ENCODE peak calls at places on chromosomes 3 and 15, in nine cellular contexts. One of them, this sample, is unnamed.

GRCh38 chr3:184336484-184337230 is 743 bp upstream of the FAM131A start:
- DNase-seq in NCI-H1417: no peak
- DNase-seq in stimulated activated naive CD8-positive, alpha-beta T cell treated with anti-CD3 and anti-CD28 coated beads, Interleukin-15, Interleukin-2, amounts not matched to agents 100 U/mL and 50 U/mL, for 24 hours: no peak
- DNase-seq in heart right ventricle: peak; percentile 57
- DNase-seq in A172: no peak
- DNase-seq in iPS-NIHi11: no peak
- DNase-seq in stimulated activated CD4-positive, alpha-beta T cell treated with anti-CD3 and anti-CD28 coated beads, Interleukin-4, amount 100 ng/mL, for 48 hours: no peak
- DNase-seq in brain microvascular endothelial cell: no peak
- DNase-seq in IMR-90: peak; percentile 65
- DNase-seq in this sample: peak; percentile 40

GRCh38 chr3:113084777-113085176 is 94.0 kb downstream of the GTPBP8 start:
- DNase-seq in heart right ventricle: peak; percentile 23
- DNase-seq in stimulated activated CD4-positive, alpha-beta T cell treated with anti-CD3 and anti-CD28 coated beads, Interleukin-4, amount 100 ng/mL, for 48 hours: no peak
- DNase-seq in A172: peak; percentile 65
- DNase-seq in iPS-NIHi11: no peak
- DNase-seq in stimulated activated naive CD8-positive, alpha-beta T cell treated with anti-CD3 and anti-CD28 coated beads, Interleukin-15, Interleukin-2, amounts not matched to agents 100 U/mL and 50 U/mL, for 24 hours: no peak
- DNase-seq in NCI-H1417: no peak
- DNase-seq in IMR-90: peak; percentile 88
- DNase-seq in brain microvascular endothelial cell: peak; percentile 31
- DNase-seq in this sample: no peak

GRCh38 chr3:167684389-167684993 is 30.7 kb upstream of the WDR49 start:
- DNase-seq in iPS-NIHi11: peak; percentile 66
- DNase-seq in stimulated activated naive CD8-positive, alpha-beta T cell treated with anti-CD3 and anti-CD28 coated beads, Interleukin-15, Interleukin-2, amounts not matched to agents 100 U/mL and 50 U/mL, for 24 hours: peak; percentile 48
- DNase-seq in A172: peak; percentile 67
- DNase-seq in heart right ventricle: peak; percentile 63
- DNase-seq in IMR-90: peak; percentile 58
- DNase-seq in stimulated activated CD4-positive, alpha-beta T cell treated with anti-CD3 and anti-CD28 coated beads, Interleukin-4, amount 100 ng/mL, for 48 hours: peak; percentile 36
- DNase-seq in brain microvascular endothelial cell: peak; percentile 76
- DNase-seq in NCI-H1417: peak; percentile 71
- DNase-seq in this sample: no peak

GRCh38 chr3:71398157-71398836 is 185.2 kb downstream of the FOXP1 start:
- DNase-seq in heart right ventricle: no peak
- DNase-seq in IMR-90: no peak
- DNase-seq in A172: no peak
- DNase-seq in NCI-H1417: peak; percentile 6
- DNase-seq in stimulated activated naive CD8-positive, alpha-beta T cell treated with anti-CD3 and anti-CD28 coated beads, Interleukin-15, Interleukin-2, amounts not matched to agents 100 U/mL and 50 U/mL, for 24 hours: no peak
- DNase-seq in brain microvascular endothelial cell: no peak
- DNase-seq in iPS-NIHi11: no peak
- DNase-seq in stimulated activated CD4-positive, alpha-beta T cell treated with anti-CD3 and anti-CD28 coated beads, Interleukin-4, amount 100 ng/mL, for 48 hours: no peak
- DNase-seq in this sample: no peak

GRCh38 chr3:188119846-188120245 is 34.1 kb upstream of the LPP start:
- DNase-seq in NCI-H1417: no peak
- DNase-seq in heart right ventricle: no peak
- DNase-seq in iPS-NIHi11: no peak
- DNase-seq in IMR-90: no peak
- DNase-seq in stimulated activated naive CD8-positive, alpha-beta T cell treated with anti-CD3 and anti-CD28 coated beads, Interleukin-15, Interleukin-2, amounts not matched to agents 100 U/mL and 50 U/mL, for 24 hours: no peak
- DNase-seq in A172: no peak
- DNase-seq in brain microvascular endothelial cell: no peak
- DNase-seq in stimulated activated CD4-positive, alpha-beta T cell treated with anti-CD3 and anti-CD28 coated beads, Interleukin-4, amount 100 ng/mL, for 48 hours: no peak
- DNase-seq in this sample: no peak

GRCh38 chr15:41891946-41892345 is 1.9 kb downstream of the SPTBN5 start:
- DNase-seq in stimulated activated naive CD8-positive, alpha-beta T cell treated with anti-CD3 and anti-CD28 coated beads, Interleukin-15, Interleukin-2, amounts not matched to agents 100 U/mL and 50 U/mL, for 24 hours: no peak
- DNase-seq in NCI-H1417: peak; percentile 74
- DNase-seq in stimulated activated CD4-positive, alpha-beta T cell treated with anti-CD3 and anti-CD28 coated beads, Interleukin-4, amount 100 ng/mL, for 48 hours: no peak
- DNase-seq in iPS-NIHi11: no peak
- DNase-seq in heart right ventricle: no peak
- DNase-seq in A172: no peak
- DNase-seq in brain microvascular endothelial cell: no peak
- DNase-seq in IMR-90: no peak
- DNase-seq in this sample: peak; percentile 47

GRCh38 chr3:22933051-22933450 is 270.1 kb upstream of the UBE2E2 start:
- DNase-seq in NCI-H1417: no peak
- DNase-seq in A172: no peak
- DNase-seq in heart right ventricle: no peak
- DNase-seq in IMR-90: no peak
- DNase-seq in stimulated activated naive CD8-positive, alpha-beta T cell treated with anti-CD3 and anti-CD28 coated beads, Interleukin-15, Interleukin-2, amounts not matched to agents 100 U/mL and 50 U/mL, for 24 hours: no peak
- DNase-seq in stimulated activated CD4-positive, alpha-beta T cell treated with anti-CD3 and anti-CD28 coated beads, Interleukin-4, amount 100 ng/mL, for 48 hours: no peak
- DNase-seq in iPS-NIHi11: no peak
- DNase-seq in brain microvascular endothelial cell: no peak
- DNase-seq in this sample: no peak

GRCh38 chr3:121961283-121961682 is 60.8 kb downstream of the ILDR1 start:
- DNase-seq in A172: no peak
- DNase-seq in NCI-H1417: no peak
- DNase-seq in iPS-NIHi11: no peak
- DNase-seq in heart right ventricle: no peak
- DNase-seq in IMR-90: no peak
- DNase-seq in brain microvascular endothelial cell: no peak
- DNase-seq in stimulated activated naive CD8-positive, alpha-beta T cell treated with anti-CD3 and anti-CD28 coated beads, Interleukin-15, Interleukin-2, amounts not matched to agents 100 U/mL and 50 U/mL, for 24 hours: no peak
- DNase-seq in stimulated activated CD4-positive, alpha-beta T cell treated with anti-CD3 and anti-CD28 coated beads, Interleukin-4, amount 100 ng/mL, for 48 hours: no peak
- DNase-seq in this sample: no peak

GRCh38 chr3:143786229-143787199 is 61.8 kb downstream of the SLC9A9 start:
- DNase-seq in NCI-H1417: no peak
- DNase-seq in A172: no peak
- DNase-seq in brain microvascular endothelial cell: peak; percentile 29
- DNase-seq in stimulated activated CD4-positive, alpha-beta T cell treated with anti-CD3 and anti-CD28 coated beads, Interleukin-4, amount 100 ng/mL, for 48 hours: no peak
- DNase-seq in stimulated activated naive CD8-positive, alpha-beta T cell treated with anti-CD3 and anti-CD28 coated beads, Interleukin-15, Interleukin-2, amounts not matched to agents 100 U/mL and 50 U/mL, for 24 hours: no peak
- DNase-seq in iPS-NIHi11: no peak
- DNase-seq in IMR-90: peak; percentile 17
- DNase-seq in heart right ventricle: peak; percentile 36
- DNase-seq in this sample: no peak

This sample was measured in pancreas.